ENCODE peak calls at places on chromosomes 13 and 19, in six cellular contexts. B is kidney, P is fibroblast of lung, L is HepG2, A is heart right ventricle, S is lung. U is an unnamed sample.

GRCh38 chr13:43985437-43986051 is 105.8 kb downstream of the LACC1 start:
- DNase-seq in B (no peak), P (no peak), L (no peak), A (no peak), S (no peak), U (no peak)

GRCh38 chr19:43525836-43526771 is 897 bp downstream of the ETHE1 start:
- DNase-seq in B (peak; percentile 82), P (no peak), L (no peak), A (no peak), S (no peak), U (peak; percentile 24)

GRCh38 chr13:51793570-51794273 is 10.2 kb downstream of the DHRS12 start:
- DNase-seq in B (no peak), P (peak; percentile 79), L (no peak), A (no peak), S (no peak), U (no peak)

GRCh38 chr19:11401808-11402543 is 17.1 kb downstream of the RGL3 start:
- DNase-seq in B (peak; percentile 72), P (no peak), L (no peak), A (no peak), S (no peak), U (no peak)

GRCh38 chr19:53101518-53101917 is 1.7 kb downstream of the ZNF160 start:
- DNase-seq in B (no peak), P (no peak), L (no peak), A (no peak), S (no peak), U (no peak)

GRCh38 chr19:10112037-10112751 is 701 bp downstream of the P2RY11 start:
- DNase-seq in B (no peak), P (no peak), L (no peak), A (no peak), S (no peak), U (no peak)

GRCh38 chr19:7505682-7506384 is 10.1 kb upstream of the ZNF358 start:
- DNase-seq in B (peak; percentile 88), P (no peak), L (no peak), A (no peak), S (no peak), U (no peak)

GRCh38 chr13:50352720-50353491 is 337.7 kb downstream of the KCNRG start:
- DNase-seq in B (no peak), P (no peak), L (no peak), A (no peak), S (no peak), U (no peak)

GRCh38 chr19:33194884-33195710 is 967 bp downstream of the LRP3 start:
- DNase-seq in B (peak; percentile 79), P (peak; percentile 60), L (peak; percentile 67), A (no peak), S (no peak), U (no peak)

GRCh38 chr13:30159446-30159839 is 147.9 kb downstream of the KATNAL1 start:
- DNase-seq in B (no peak), P (peak; percentile 26), L (no peak), A (no peak), S (no peak), U (no peak)

GRCh38 chr13:51674276-51674675 is 90.0 kb downstream of the WDFY2 start:
- DNase-seq in B (peak; percentile 79), P (no peak), L (no peak), A (no peak), S (peak; percentile 81), U (peak; percentile 90)

GRCh38 chr19:20179946-20180345 is 12.9 kb downstream of the ZNF486 start:
- DNase-seq in B (no peak), P (no peak), L (no peak), A (no peak), S (no peak), U (no peak)

GRCh38 chr13:22092791-22093545 is 422.1 kb downstream of the FGF9 start:
- DNase-seq in B (no peak), P (no peak), L (no peak), A (no peak), S (no peak), U (no peak)

GRCh38 chr19:17473041-17473440 is 2.7 kb downstream of the SLC27A1 start:
- DNase-seq in B (no peak), P (peak; percentile 77), L (no peak), A (no peak), S (no peak), U (no peak)

GRCh38 chr13:95296326-95296939 is 4.8 kb downstream of the ABCC4 start:
- DNase-seq in B (no peak), P (no peak), L (peak; percentile 56), A (peak; percentile 38), S (peak; percentile 64), U (no peak)

GRCh38 chr19:32397736-32398135 is 7.8 kb upstream of the DPY19L3 start:
- DNase-seq in B (no peak), P (peak; percentile 72), L (peak; percentile 41), A (no peak), S (no peak), U (no peak)

GRCh38 chr19:58182989-58183821 is at the start of gene ZNF274:
- DNase-seq in B (peak; percentile 98), P (peak; percentile 96), L (peak; percentile 90), A (peak; percentile 95), S (peak; percentile 94), U (peak; percentile 89)

GRCh38 chr13:99730403-99730802 is 229.1 kb downstream of the TM9SF2 start:
- DNase-seq in B (no peak), P (no peak), L (no peak), A (no peak), S (no peak), U (no peak)

GRCh38 chr19:6773323-6773931 is 919 bp downstream of the VAV1 start:
- DNase-seq in B (peak; percentile 83), P (no peak), L (no peak), A (peak; percentile 38), S (peak; percentile 55), U (no peak)

GRCh38 chr13:83827338-83827737 is 54.9 kb downstream of the SLITRK1 start:
- DNase-seq in B (no peak), P (no peak), L (no peak), A (no peak), S (no peak), U (no peak)

GRCh38 chr19:17281391-17282304 is at the start of gene ANKLE1:
- DNase-seq in B (peak; percentile 80), P (no peak), L (no peak), A (peak; percentile 29), S (no peak), U (no peak)

GRCh38 chr19:54952591-54953344 is 5.4 kb upstream of the NLRP7 start:
- DNase-seq in B (no peak), P (no peak), L (no peak), A (no peak), S (no peak), U (no peak)

GRCh38 chr13:77523386-77523785 is 12.1 kb upstream of the SCEL start:
- DNase-seq in B (no peak), P (no peak), L (no peak), A (no peak), S (no peak), U (no peak)
- H3K27ac ChIP-seq in B (no peak overlapping the region), P (no peak overlapping the region), L (no peak overlapping the region), A (no peak overlapping the region), S (peak overlapping the region; percentile 54), U (no peak overlapping the region)

DNA sequence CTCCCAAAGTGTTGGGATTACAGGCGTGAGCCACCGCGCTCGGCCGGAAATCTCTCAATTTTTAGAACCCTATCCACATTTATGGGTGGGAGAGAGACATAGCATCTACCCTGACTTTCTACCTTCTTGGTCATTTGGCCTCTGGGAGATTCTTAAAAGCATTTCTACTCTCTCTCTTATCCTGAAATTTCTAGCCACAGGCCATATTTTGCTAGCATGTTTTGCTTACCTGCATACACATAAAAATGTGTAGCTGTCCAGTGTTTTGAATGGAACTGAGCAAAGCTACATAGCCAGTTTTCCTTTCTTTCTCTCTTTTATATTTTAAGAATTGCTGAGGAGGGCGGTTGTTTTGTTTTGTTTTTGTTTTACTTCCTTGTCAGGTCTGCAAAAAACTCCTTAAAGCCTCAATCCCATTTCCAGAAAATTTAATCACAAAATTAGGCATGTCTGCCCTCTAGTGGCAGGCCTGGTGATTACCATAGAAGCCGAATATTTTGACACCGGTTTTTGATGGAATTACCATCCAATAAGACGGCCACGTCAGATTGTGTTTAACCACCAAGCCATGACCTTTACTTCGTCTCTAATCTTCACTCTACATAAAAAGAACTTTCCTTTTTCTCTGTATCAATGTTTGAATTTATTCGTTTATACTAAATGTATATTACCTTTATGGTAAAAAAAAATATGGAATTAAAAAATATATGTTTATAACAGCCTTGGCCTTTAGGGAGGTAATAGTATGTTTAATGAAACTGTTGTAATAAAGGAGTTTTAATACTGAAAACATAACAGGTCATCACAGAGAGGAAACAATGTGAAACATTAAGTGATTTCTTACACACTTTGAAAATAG is 34.4 kb upstream of the OXGR1 start:
- DNase-seq in B (no peak), P (peak; percentile 58), L (peak; percentile 9), A (no peak), S (peak; percentile 48), U (peak; percentile 39)
- TF ChIP-seq CTCF in B (peak; percentile 83), P (peak; percentile 92), L (peak; percentile 69), A (peak; percentile 81), S (peak; percentile 77), U (peak; percentile 69)

GRCh38 chr19:47239152-47239551 is 8.2 kb upstream of the BBC3 start:
- DNase-seq in B (peak; percentile 72), P (no peak), L (no peak), A (no peak), S (no peak), U (no peak)

GRCh38 chr19:47241919-47242644 is 11.1 kb upstream of the BBC3 start:
- DNase-seq in B (no peak), P (peak; percentile 12), L (no peak), A (no peak), S (no peak), U (no peak)

GRCh38 chr19:47240561-47240960 is 9.6 kb upstream of the BBC3 start:
- DNase-seq in B (peak; percentile 72), P (no peak), L (no peak), A (no peak), S (no peak), U (no peak)

GRCh38 chr19:47239610-47240296 is 8.8 kb upstream of the BBC3 start:
- DNase-seq in B (peak; percentile 85), P (peak; percentile 37), L (no peak), A (peak; percentile 40), S (no peak), U (no peak)

GRCh38 chr19:47240996-47241918 is 10.3 kb upstream of the BBC3 start:
- DNase-seq in B (peak; percentile 92), P (peak; percentile 76), L (peak; percentile 68), A (peak; percentile 45), S (peak; percentile 75), U (peak; percentile 70)
- H3K27ac ChIP-seq in B (no peak overlapping the region), P (no peak overlapping the region), L (no peak overlapping the region), A (no peak overlapping the region), S (no peak overlapping the region), U (no peak overlapping the region)

DNA sequence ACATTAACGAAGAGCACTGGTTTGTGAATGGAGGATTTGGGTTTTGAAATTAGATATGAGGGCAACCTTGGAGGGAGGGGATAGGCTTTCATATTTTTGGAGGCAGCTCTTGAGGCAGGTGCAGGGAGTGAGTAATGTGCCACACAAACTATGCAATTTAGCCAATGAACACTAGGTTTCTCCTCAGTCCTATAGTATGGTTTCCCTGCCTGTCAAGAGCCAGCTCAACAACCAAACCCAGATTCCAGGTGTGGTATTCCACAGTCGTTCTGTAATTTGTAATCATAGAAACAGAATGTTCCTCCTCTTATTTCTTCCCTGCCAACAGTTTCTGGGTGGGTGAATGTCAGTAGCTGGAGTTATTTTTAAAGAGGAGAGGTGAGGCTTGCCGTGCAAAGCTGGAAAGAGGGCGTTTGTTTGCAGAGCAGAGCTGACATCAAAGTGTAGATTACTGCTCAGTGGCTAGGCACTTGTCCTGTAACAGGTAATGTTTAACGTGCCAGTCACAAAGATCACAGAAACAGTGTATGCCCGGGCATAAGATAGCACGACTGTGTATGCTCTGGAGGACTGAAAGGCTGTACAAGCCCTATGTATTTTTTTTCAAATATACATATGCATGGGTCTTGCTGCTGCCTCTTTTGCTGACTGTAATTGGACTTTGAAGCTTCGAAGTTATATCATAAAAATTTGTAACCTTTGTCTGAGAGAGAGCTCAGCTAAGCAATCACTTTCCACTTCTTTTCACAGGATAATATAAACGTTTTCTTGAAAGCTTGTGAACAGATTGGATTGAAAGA is 124.3 kb downstream of the LMO7 start:
- DNase-seq in B (peak; percentile 33), P (peak; percentile 35), L (peak; percentile 98), A (no peak), S (peak; percentile 77), U (peak; percentile 65)
- TF ChIP-seq CTCF in B (peak; percentile 14), P (no peak), L (peak; percentile 21), A (no peak), S (no peak), U (peak; percentile 46)

U was measured in prostate gland.